ENCODE peak calls at places on chromosomes 6 and 20, in nine cellular contexts. One of them, this sample, is unnamed.
A peak's percentile ranks its signal among the peaks of the same experiment; 100 is the strongest.

GRCh38 chr20:50831605-50832004 is 36.7 kb downstream of the BCAS4 start:
- DNase-seq in NCI-H1417: no peak
- DNase-seq in T1000: no peak
- DNase-seq in natural killer cell treated with Interleukin-12 subunit alpha and Interleukin-12 subunit beta and Interleukin-15 and Interleukin-18, amount 100 ng/mL, for 72 hours: no peak
- DNase-seq in left ventricle myocardium inferior: no peak
- DNase-seq in psoas muscle: no peak
- DNase-seq in stimulated activated CD4-positive, alpha-beta T cell treated with anti-CD3 and anti-CD28 coated beads, Interleukin-1b, Interleukin-23, amount 100 ng/mL, for 48 hours: no peak
- DNase-seq in T-helper 9 cell: no peak
- DNase-seq in NCI-H1092 treated with DMSO at 0.1 percent for 48 hours: no peak
- DNase-seq in this sample: no peak

GRCh38 chr20:19830351-19830750 is 72.3 kb downstream of the RIN2 start:
- DNase-seq in NCI-H1417: no peak
- DNase-seq in T1000: no peak
- DNase-seq in natural killer cell treated with Interleukin-12 subunit alpha and Interleukin-12 subunit beta and Interleukin-15 and Interleukin-18, amount 100 ng/mL, for 72 hours: no peak
- DNase-seq in left ventricle myocardium inferior: no peak
- DNase-seq in psoas muscle: no peak
- DNase-seq in stimulated activated CD4-positive, alpha-beta T cell treated with anti-CD3 and anti-CD28 coated beads, Interleukin-1b, Interleukin-23, amount 100 ng/mL, for 48 hours: no peak
- DNase-seq in T-helper 9 cell: no peak
- DNase-seq in NCI-H1092 treated with DMSO at 0.1 percent for 48 hours: no peak
- DNase-seq in this sample: no peak

GRCh38 chr20:13221313-13221672 is 219 bp downstream of the ISM1 start:
- DNase-seq in NCI-H1417: no peak
- DNase-seq in T1000: no peak
- DNase-seq in natural killer cell treated with Interleukin-12 subunit alpha and Interleukin-12 subunit beta and Interleukin-15 and Interleukin-18, amount 100 ng/mL, for 72 hours: no peak
- DNase-seq in left ventricle myocardium inferior: no peak
- DNase-seq in psoas muscle: no peak
- DNase-seq in stimulated activated CD4-positive, alpha-beta T cell treated with anti-CD3 and anti-CD28 coated beads, Interleukin-1b, Interleukin-23, amount 100 ng/mL, for 48 hours: no peak
- DNase-seq in T-helper 9 cell: no peak
- DNase-seq in NCI-H1092 treated with DMSO at 0.1 percent for 48 hours: no peak
- DNase-seq in this sample: no peak

GRCh38 chr20:23420943-23421925 is at the start of gene NAPB:
- DNase-seq in NCI-H1417: peak; percentile 81
- DNase-seq in T1000: peak; percentile 84
- DNase-seq in natural killer cell treated with Interleukin-12 subunit alpha and Interleukin-12 subunit beta and Interleukin-15 and Interleukin-18, amount 100 ng/mL, for 72 hours: peak; percentile 97
- DNase-seq in left ventricle myocardium inferior: peak; percentile 97
- DNase-seq in psoas muscle: peak; percentile 97
- DNase-seq in stimulated activated CD4-positive, alpha-beta T cell treated with anti-CD3 and anti-CD28 coated beads, Interleukin-1b, Interleukin-23, amount 100 ng/mL, for 48 hours: peak; percentile 92
- DNase-seq in T-helper 9 cell: peak; percentile 92
- DNase-seq in NCI-H1092 treated with DMSO at 0.1 percent for 48 hours: peak; percentile 93
- DNase-seq in this sample: peak; percentile 94

GRCh38 chr6:158938811-158939254 is 61.2 kb downstream of the RSPH3 start:
- DNase-seq in NCI-H1417: no peak
- DNase-seq in T1000: no peak
- DNase-seq in natural killer cell treated with Interleukin-12 subunit alpha and Interleukin-12 subunit beta and Interleukin-15 and Interleukin-18, amount 100 ng/mL, for 72 hours: no peak
- DNase-seq in left ventricle myocardium inferior: no peak
- DNase-seq in psoas muscle: no peak
- DNase-seq in stimulated activated CD4-positive, alpha-beta T cell treated with anti-CD3 and anti-CD28 coated beads, Interleukin-1b, Interleukin-23, amount 100 ng/mL, for 48 hours: peak; percentile 41
- DNase-seq in T-helper 9 cell: no peak
- DNase-seq in NCI-H1092 treated with DMSO at 0.1 percent for 48 hours: no peak
- DNase-seq in this sample: no peak

GRCh38 chr6:54204921-54205511 is 93.8 kb downstream of the MLIP start:
- DNase-seq in NCI-H1417: peak; percentile 44
- DNase-seq in T1000: no peak
- DNase-seq in natural killer cell treated with Interleukin-12 subunit alpha and Interleukin-12 subunit beta and Interleukin-15 and Interleukin-18, amount 100 ng/mL, for 72 hours: no peak
- DNase-seq in left ventricle myocardium inferior: no peak
- DNase-seq in psoas muscle: no peak
- DNase-seq in stimulated activated CD4-positive, alpha-beta T cell treated with anti-CD3 and anti-CD28 coated beads, Interleukin-1b, Interleukin-23, amount 100 ng/mL, for 48 hours: no peak
- DNase-seq in T-helper 9 cell: no peak
- DNase-seq in NCI-H1092 treated with DMSO at 0.1 percent for 48 hours: no peak
- DNase-seq in this sample: no peak

GRCh38 chr6:152318278-152318677 is 318.9 kb downstream of the SYNE1 start:
- DNase-seq in NCI-H1417: no peak
- DNase-seq in T1000: no peak
- DNase-seq in natural killer cell treated with Interleukin-12 subunit alpha and Interleukin-12 subunit beta and Interleukin-15 and Interleukin-18, amount 100 ng/mL, for 72 hours: no peak
- DNase-seq in left ventricle myocardium inferior: no peak
- DNase-seq in psoas muscle: no peak
- DNase-seq in stimulated activated CD4-positive, alpha-beta T cell treated with anti-CD3 and anti-CD28 coated beads, Interleukin-1b, Interleukin-23, amount 100 ng/mL, for 48 hours: no peak
- DNase-seq in T-helper 9 cell: no peak
- DNase-seq in NCI-H1092 treated with DMSO at 0.1 percent for 48 hours: no peak
- DNase-seq in this sample: no peak

GRCh38 chr6:36697481-36697903 is at the start of gene RAB44:
- DNase-seq in NCI-H1417: no peak
- DNase-seq in T1000: no peak
- DNase-seq in natural killer cell treated with Interleukin-12 subunit alpha and Interleukin-12 subunit beta and Interleukin-15 and Interleukin-18, amount 100 ng/mL, for 72 hours: no peak
- DNase-seq in left ventricle myocardium inferior: no peak
- DNase-seq in psoas muscle: peak; percentile 45
- DNase-seq in stimulated activated CD4-positive, alpha-beta T cell treated with anti-CD3 and anti-CD28 coated beads, Interleukin-1b, Interleukin-23, amount 100 ng/mL, for 48 hours: no peak
- DNase-seq in T-helper 9 cell: no peak
- DNase-seq in NCI-H1092 treated with DMSO at 0.1 percent for 48 hours: no peak
- DNase-seq in this sample: peak; percentile 57

GRCh38 chr6:166032366-166033171 is 135.1 kb downstream of the TBXT start:
- DNase-seq in NCI-H1417: no peak
- DNase-seq in T1000: no peak
- DNase-seq in natural killer cell treated with Interleukin-12 subunit alpha and Interleukin-12 subunit beta and Interleukin-15 and Interleukin-18, amount 100 ng/mL, for 72 hours: no peak
- DNase-seq in left ventricle myocardium inferior: peak; percentile 79
- DNase-seq in psoas muscle: peak; percentile 53
- DNase-seq in stimulated activated CD4-positive, alpha-beta T cell treated with anti-CD3 and anti-CD28 coated beads, Interleukin-1b, Interleukin-23, amount 100 ng/mL, for 48 hours: no peak
- DNase-seq in T-helper 9 cell: no peak
- DNase-seq in NCI-H1092 treated with DMSO at 0.1 percent for 48 hours: no peak
- DNase-seq in this sample: no peak

GRCh38 chr6:155171109-155171746 is 92.6 kb upstream of the CLDN20 start:
- DNase-seq in NCI-H1417: no peak
- DNase-seq in T1000: peak; percentile 11
- DNase-seq in natural killer cell treated with Interleukin-12 subunit alpha and Interleukin-12 subunit beta and Interleukin-15 and Interleukin-18, amount 100 ng/mL, for 72 hours: peak; percentile 90
- DNase-seq in left ventricle myocardium inferior: no peak
- DNase-seq in psoas muscle: peak; percentile 73
- DNase-seq in stimulated activated CD4-positive, alpha-beta T cell treated with anti-CD3 and anti-CD28 coated beads, Interleukin-1b, Interleukin-23, amount 100 ng/mL, for 48 hours: peak; percentile 92
- DNase-seq in T-helper 9 cell: peak; percentile 53
- DNase-seq in NCI-H1092 treated with DMSO at 0.1 percent for 48 hours: no peak
- DNase-seq in this sample: peak; percentile 89

GRCh38 chr6:138159246-138159645 is 2.5 kb upstream of the ARFGEF3 start:
- DNase-seq in NCI-H1417: no peak
- DNase-seq in T1000: no peak
- DNase-seq in natural killer cell treated with Interleukin-12 subunit alpha and Interleukin-12 subunit beta and Interleukin-15 and Interleukin-18, amount 100 ng/mL, for 72 hours: no peak
- DNase-seq in left ventricle myocardium inferior: no peak
- DNase-seq in psoas muscle: no peak
- DNase-seq in stimulated activated CD4-positive, alpha-beta T cell treated with anti-CD3 and anti-CD28 coated beads, Interleukin-1b, Interleukin-23, amount 100 ng/mL, for 48 hours: no peak
- DNase-seq in T-helper 9 cell: no peak
- DNase-seq in NCI-H1092 treated with DMSO at 0.1 percent for 48 hours: no peak
- DNase-seq in this sample: no peak

GRCh38 chr20:44942264-44942973 is 17.8 kb downstream of the TOMM34 start:
- DNase-seq in NCI-H1417: no peak
- DNase-seq in T1000: no peak
- DNase-seq in natural killer cell treated with Interleukin-12 subunit alpha and Interleukin-12 subunit beta and Interleukin-15 and Interleukin-18, amount 100 ng/mL, for 72 hours: no peak
- DNase-seq in left ventricle myocardium inferior: no peak
- DNase-seq in psoas muscle: no peak
- DNase-seq in stimulated activated CD4-positive, alpha-beta T cell treated with anti-CD3 and anti-CD28 coated beads, Interleukin-1b, Interleukin-23, amount 100 ng/mL, for 48 hours: no peak
- DNase-seq in T-helper 9 cell: no peak
- DNase-seq in NCI-H1092 treated with DMSO at 0.1 percent for 48 hours: no peak
- DNase-seq in this sample: no peak

GRCh38 chr6:109362102-109362884 is 20.0 kb downstream of the CD164 start:
- DNase-seq in NCI-H1417: no peak
- DNase-seq in T1000: no peak
- DNase-seq in natural killer cell treated with Interleukin-12 subunit alpha and Interleukin-12 subunit beta and Interleukin-15 and Interleukin-18, amount 100 ng/mL, for 72 hours: no peak
- DNase-seq in left ventricle myocardium inferior: no peak
- DNase-seq in psoas muscle: no peak
- DNase-seq in stimulated activated CD4-positive, alpha-beta T cell treated with anti-CD3 and anti-CD28 coated beads, Interleukin-1b, Interleukin-23, amount 100 ng/mL, for 48 hours: no peak
- DNase-seq in T-helper 9 cell: no peak
- DNase-seq in NCI-H1092 treated with DMSO at 0.1 percent for 48 hours: no peak
- DNase-seq in this sample: no peak

GRCh38 chr20:38208523-38208922 is 43.5 kb upstream of the TGM2 start:
- DNase-seq in NCI-H1417: no peak
- DNase-seq in T1000: no peak
- DNase-seq in natural killer cell treated with Interleukin-12 subunit alpha and Interleukin-12 subunit beta and Interleukin-15 and Interleukin-18, amount 100 ng/mL, for 72 hours: peak; percentile 23
- DNase-seq in left ventricle myocardium inferior: no peak
- DNase-seq in psoas muscle: no peak
- DNase-seq in stimulated activated CD4-positive, alpha-beta T cell treated with anti-CD3 and anti-CD28 coated beads, Interleukin-1b, Interleukin-23, amount 100 ng/mL, for 48 hours: no peak
- DNase-seq in T-helper 9 cell: no peak
- DNase-seq in NCI-H1092 treated with DMSO at 0.1 percent for 48 hours: no peak
- DNase-seq in this sample: no peak

GRCh38 chr6:144265390-144265789 is 19.7 kb upstream of the UTRN start:
- DNase-seq in NCI-H1417: no peak
- DNase-seq in T1000: peak; percentile 9
- DNase-seq in natural killer cell treated with Interleukin-12 subunit alpha and Interleukin-12 subunit beta and Interleukin-15 and Interleukin-18, amount 100 ng/mL, for 72 hours: no peak
- DNase-seq in left ventricle myocardium inferior: no peak
- DNase-seq in psoas muscle: no peak
- DNase-seq in stimulated activated CD4-positive, alpha-beta T cell treated with anti-CD3 and anti-CD28 coated beads, Interleukin-1b, Interleukin-23, amount 100 ng/mL, for 48 hours: no peak
- DNase-seq in T-helper 9 cell: no peak
- DNase-seq in NCI-H1092 treated with DMSO at 0.1 percent for 48 hours: no peak
- DNase-seq in this sample: no peak

GRCh38 chr20:62305149-62305764 is 2.5 kb downstream of the ADRM1 start:
- DNase-seq in NCI-H1417: no peak
- DNase-seq in T1000: no peak
- DNase-seq in natural killer cell treated with Interleukin-12 subunit alpha and Interleukin-12 subunit beta and Interleukin-15 and Interleukin-18, amount 100 ng/mL, for 72 hours: no peak
- DNase-seq in left ventricle myocardium inferior: no peak
- DNase-seq in psoas muscle: no peak
- DNase-seq in stimulated activated CD4-positive, alpha-beta T cell treated with anti-CD3 and anti-CD28 coated beads, Interleukin-1b, Interleukin-23, amount 100 ng/mL, for 48 hours: no peak
- DNase-seq in T-helper 9 cell: no peak
- DNase-seq in NCI-H1092 treated with DMSO at 0.1 percent for 48 hours: no peak
- DNase-seq in this sample: no peak

GRCh38 chr6:153405926-153406325 is 274.8 kb upstream of the RGS17 start:
- DNase-seq in NCI-H1417: no peak
- DNase-seq in T1000: no peak
- DNase-seq in natural killer cell treated with Interleukin-12 subunit alpha and Interleukin-12 subunit beta and Interleukin-15 and Interleukin-18, amount 100 ng/mL, for 72 hours: no peak
- DNase-seq in left ventricle myocardium inferior: no peak
- DNase-seq in psoas muscle: no peak
- DNase-seq in stimulated activated CD4-positive, alpha-beta T cell treated with anti-CD3 and anti-CD28 coated beads, Interleukin-1b, Interleukin-23, amount 100 ng/mL, for 48 hours: no peak
- DNase-seq in T-helper 9 cell: no peak
- DNase-seq in NCI-H1092 treated with DMSO at 0.1 percent for 48 hours: no peak
- DNase-seq in this sample: no peak

GRCh38 chr6:119350202-119351004 is 842 bp upstream of the MAN1A1 start:
- DNase-seq in NCI-H1417: no peak
- DNase-seq in T1000: peak; percentile 18
- DNase-seq in natural killer cell treated with Interleukin-12 subunit alpha and Interleukin-12 subunit beta and Interleukin-15 and Interleukin-18, amount 100 ng/mL, for 72 hours: no peak
- DNase-seq in left ventricle myocardium inferior: no peak
- DNase-seq in psoas muscle: no peak
- DNase-seq in stimulated activated CD4-positive, alpha-beta T cell treated with anti-CD3 and anti-CD28 coated beads, Interleukin-1b, Interleukin-23, amount 100 ng/mL, for 48 hours: peak; percentile 55
- DNase-seq in T-helper 9 cell: no peak
- DNase-seq in NCI-H1092 treated with DMSO at 0.1 percent for 48 hours: no peak
- DNase-seq in this sample: no peak

GRCh38 chr6:128508588-128509296 is 11.7 kb downstream of the PTPRK start:
- DNase-seq in NCI-H1417: no peak
- DNase-seq in T1000: peak; percentile 29
- DNase-seq in natural killer cell treated with Interleukin-12 subunit alpha and Interleukin-12 subunit beta and Interleukin-15 and Interleukin-18, amount 100 ng/mL, for 72 hours: no peak
- DNase-seq in left ventricle myocardium inferior: no peak
- DNase-seq in psoas muscle: no peak
- DNase-seq in stimulated activated CD4-positive, alpha-beta T cell treated with anti-CD3 and anti-CD28 coated beads, Interleukin-1b, Interleukin-23, amount 100 ng/mL, for 48 hours: no peak
- DNase-seq in T-helper 9 cell: no peak
- DNase-seq in NCI-H1092 treated with DMSO at 0.1 percent for 48 hours: no peak
- DNase-seq in this sample: no peak

GRCh38 chr6:161132384-161132783 is 140.8 kb downstream of the MAP3K4 start:
- DNase-seq in NCI-H1417: no peak
- DNase-seq in T1000: no peak
- DNase-seq in natural killer cell treated with Interleukin-12 subunit alpha and Interleukin-12 subunit beta and Interleukin-15 and Interleukin-18, amount 100 ng/mL, for 72 hours: no peak
- DNase-seq in left ventricle myocardium inferior: no peak
- DNase-seq in psoas muscle: no peak
- DNase-seq in stimulated activated CD4-positive, alpha-beta T cell treated with anti-CD3 and anti-CD28 coated beads, Interleukin-1b, Interleukin-23, amount 100 ng/mL, for 48 hours: no peak
- DNase-seq in T-helper 9 cell: no peak
- DNase-seq in NCI-H1092 treated with DMSO at 0.1 percent for 48 hours: no peak
- DNase-seq in this sample: no peak

GRCh38 chr6:4687989-4688947 is 87.9 kb upstream of the CDYL start:
- DNase-seq in NCI-H1417: no peak
- DNase-seq in T1000: no peak
- DNase-seq in natural killer cell treated with Interleukin-12 subunit alpha and Interleukin-12 subunit beta and Interleukin-15 and Interleukin-18, amount 100 ng/mL, for 72 hours: no peak
- DNase-seq in left ventricle myocardium inferior: no peak
- DNase-seq in psoas muscle: no peak
- DNase-seq in stimulated activated CD4-positive, alpha-beta T cell treated with anti-CD3 and anti-CD28 coated beads, Interleukin-1b, Interleukin-23, amount 100 ng/mL, for 48 hours: no peak
- DNase-seq in T-helper 9 cell: no peak
- DNase-seq in NCI-H1092 treated with DMSO at 0.1 percent for 48 hours: no peak
- DNase-seq in this sample: no peak

GRCh38 chr6:170224694-170225660 is 65.9 kb downstream of the DLL1 start:
- DNase-seq in NCI-H1417: no peak
- DNase-seq in T1000: no peak
- DNase-seq in natural killer cell treated with Interleukin-12 subunit alpha and Interleukin-12 subunit beta and Interleukin-15 and Interleukin-18, amount 100 ng/mL, for 72 hours: no peak
- DNase-seq in left ventricle myocardium inferior: no peak
- DNase-seq in psoas muscle: no peak
- DNase-seq in stimulated activated CD4-positive, alpha-beta T cell treated with anti-CD3 and anti-CD28 coated beads, Interleukin-1b, Interleukin-23, amount 100 ng/mL, for 48 hours: no peak
- DNase-seq in T-helper 9 cell: no peak
- DNase-seq in NCI-H1092 treated with DMSO at 0.1 percent for 48 hours: no peak
- DNase-seq in this sample: no peak

GRCh38 chr20:53104889-53105288 is 132.7 kb downstream of the TSHZ2 start:
- DNase-seq in NCI-H1417: no peak
- DNase-seq in T1000: no peak
- DNase-seq in natural killer cell treated with Interleukin-12 subunit alpha and Interleukin-12 subunit beta and Interleukin-15 and Interleukin-18, amount 100 ng/mL, for 72 hours: no peak
- DNase-seq in left ventricle myocardium inferior: no peak
- DNase-seq in psoas muscle: no peak
- DNase-seq in stimulated activated CD4-positive, alpha-beta T cell treated with anti-CD3 and anti-CD28 coated beads, Interleukin-1b, Interleukin-23, amount 100 ng/mL, for 48 hours: no peak
- DNase-seq in T-helper 9 cell: no peak
- DNase-seq in NCI-H1092 treated with DMSO at 0.1 percent for 48 hours: no peak
- DNase-seq in this sample: no peak

GRCh38 chr6:16969699-16970695 is 131.9 kb upstream of the STMND1 start:
- DNase-seq in NCI-H1417: no peak
- DNase-seq in T1000: no peak
- DNase-seq in natural killer cell treated with Interleukin-12 subunit alpha and Interleukin-12 subunit beta and Interleukin-15 and Interleukin-18, amount 100 ng/mL, for 72 hours: no peak
- DNase-seq in left ventricle myocardium inferior: no peak
- DNase-seq in psoas muscle: no peak
- DNase-seq in stimulated activated CD4-positive, alpha-beta T cell treated with anti-CD3 and anti-CD28 coated beads, Interleukin-1b, Interleukin-23, amount 100 ng/mL, for 48 hours: no peak
- DNase-seq in T-helper 9 cell: no peak
- DNase-seq in NCI-H1092 treated with DMSO at 0.1 percent for 48 hours: no peak
- DNase-seq in this sample: no peak

GRCh38 chr20:19462491-19462890 is 250.0 kb downstream of the SLC24A3 start:
- DNase-seq in NCI-H1417: no peak
- DNase-seq in T1000: no peak
- DNase-seq in natural killer cell treated with Interleukin-12 subunit alpha and Interleukin-12 subunit beta and Interleukin-15 and Interleukin-18, amount 100 ng/mL, for 72 hours: no peak
- DNase-seq in left ventricle myocardium inferior: no peak
- DNase-seq in psoas muscle: no peak
- DNase-seq in stimulated activated CD4-positive, alpha-beta T cell treated with anti-CD3 and anti-CD28 coated beads, Interleukin-1b, Interleukin-23, amount 100 ng/mL, for 48 hours: no peak
- DNase-seq in T-helper 9 cell: no peak
- DNase-seq in NCI-H1092 treated with DMSO at 0.1 percent for 48 hours: no peak
- DNase-seq in this sample: no peak

GRCh38 chr6:28245206-28245941 is 6.7 kb downstream of the ZKSCAN4 start:
- DNase-seq in NCI-H1417: no peak
- DNase-seq in T1000: no peak
- DNase-seq in natural killer cell treated with Interleukin-12 subunit alpha and Interleukin-12 subunit beta and Interleukin-15 and Interleukin-18, amount 100 ng/mL, for 72 hours: no peak
- DNase-seq in left ventricle myocardium inferior: no peak
- DNase-seq in psoas muscle: no peak
- DNase-seq in stimulated activated CD4-positive, alpha-beta T cell treated with anti-CD3 and anti-CD28 coated beads, Interleukin-1b, Interleukin-23, amount 100 ng/mL, for 48 hours: no peak
- DNase-seq in T-helper 9 cell: no peak
- DNase-seq in NCI-H1092 treated with DMSO at 0.1 percent for 48 hours: no peak
- DNase-seq in this sample: no peak

GRCh38 chr6:134577998-134578397 is 260.1 kb upstream of the SGK1 start:
- DNase-seq in NCI-H1417: no peak
- DNase-seq in T1000: no peak
- DNase-seq in natural killer cell treated with Interleukin-12 subunit alpha and Interleukin-12 subunit beta and Interleukin-15 and Interleukin-18, amount 100 ng/mL, for 72 hours: no peak
- DNase-seq in left ventricle myocardium inferior: no peak
- DNase-seq in psoas muscle: no peak
- DNase-seq in stimulated activated CD4-positive, alpha-beta T cell treated with anti-CD3 and anti-CD28 coated beads, Interleukin-1b, Interleukin-23, amount 100 ng/mL, for 48 hours: no peak
- DNase-seq in T-helper 9 cell: no peak
- DNase-seq in NCI-H1092 treated with DMSO at 0.1 percent for 48 hours: no peak
- DNase-seq in this sample: no peak

GRCh38 chr20:32010096-32010495 is at the start of gene CCM2L:
- DNase-seq in NCI-H1417: no peak
- DNase-seq in T1000: no peak
- DNase-seq in natural killer cell treated with Interleukin-12 subunit alpha and Interleukin-12 subunit beta and Interleukin-15 and Interleukin-18, amount 100 ng/mL, for 72 hours: no peak
- DNase-seq in left ventricle myocardium inferior: peak; percentile 45
- DNase-seq in psoas muscle: no peak
- DNase-seq in stimulated activated CD4-positive, alpha-beta T cell treated with anti-CD3 and anti-CD28 coated beads, Interleukin-1b, Interleukin-23, amount 100 ng/mL, for 48 hours: no peak
- DNase-seq in T-helper 9 cell: no peak
- DNase-seq in NCI-H1092 treated with DMSO at 0.1 percent for 48 hours: no peak
- DNase-seq in this sample: no peak

GRCh38 chr6:13814938-13815575 is 700 bp upstream of the MCUR1 start:
- DNase-seq in NCI-H1417: peak; percentile 7
- DNase-seq in T1000: no peak
- DNase-seq in natural killer cell treated with Interleukin-12 subunit alpha and Interleukin-12 subunit beta and Interleukin-15 and Interleukin-18, amount 100 ng/mL, for 72 hours: no peak
- DNase-seq in left ventricle myocardium inferior: no peak
- DNase-seq in psoas muscle: no peak
- DNase-seq in stimulated activated CD4-positive, alpha-beta T cell treated with anti-CD3 and anti-CD28 coated beads, Interleukin-1b, Interleukin-23, amount 100 ng/mL, for 48 hours: no peak
- DNase-seq in T-helper 9 cell: no peak
- DNase-seq in NCI-H1092 treated with DMSO at 0.1 percent for 48 hours: no peak
- DNase-seq in this sample: no peak

This sample was measured in coronary artery.